ENCODE peak calls at places on chromosomes 1 and 21, in nine cellular contexts. X is ovary, Y is small intestine, Q is NT2/D1, S is vagina, H is hepatocyte, T is neural progenitor cell, F is WERI-Rb-1, E is SJSA1. Z is an unnamed sample.

GRCh38 chr1:23585321-23586022 is 26.2 kb upstream of the ID3 start:
- DNase-seq in Y (no peak), F (no peak), S (no peak), X (no peak), T (no peak), E (peak; percentile 61), Q (no peak), H (peak; percentile 62), Z (peak; percentile 50)

GRCh38 chr1:244645890-244646289 is 7.0 kb upstream of the DESI2 start:
- DNase-seq in X (no peak), E (no peak), Y (no peak), H (no peak), F (no peak), Q (no peak), S (no peak), T (no peak), Z (no peak)

GRCh38 chr21:45590246-45590725 is 48.0 kb upstream of the SLC19A1 start:
- DNase-seq in S (no peak), X (peak; percentile 79), T (peak; percentile 80), Q (peak; percentile 58), F (peak; percentile 38), Y (peak; percentile 35), E (peak; percentile 66), H (peak; percentile 76), Z (no peak)

GRCh38 chr1:110134050-110134595 is 16.2 kb upstream of the SLC6A17 start:
- DNase-seq in Q (no peak), S (no peak), Y (no peak), T (no peak), E (no peak), H (no peak), X (no peak), F (no peak), Z (no peak)

GRCh38 chr21:17819878-17820232 is 699 bp upstream of the C21orf91 start:
- DNase-seq in X (no peak), E (peak; percentile 47), Q (no peak), F (no peak), Y (no peak), H (no peak), S (no peak), T (no peak), Z (no peak)

GRCh38 chr1:246320286-246320685 is 186.8 kb downstream of the SMYD3 start:
- DNase-seq in F (no peak), T (no peak), Y (no peak), Q (no peak), S (no peak), E (no peak), H (no peak), X (no peak), Z (peak; percentile 18)

GRCh38 chr1:187959062-187959461 is 1130.3 kb downstream of the PLA2G4A start:
- DNase-seq in X (no peak), Q (no peak), E (no peak), F (no peak), Y (no peak), H (no peak), T (no peak), S (no peak), Z (no peak)

GRCh38 chr1:44423706-44424546 is 18.9 kb downstream of the RNF220 start:
- DNase-seq in E (no peak), Y (peak; percentile 62), Q (no peak), S (no peak), H (peak; percentile 23), T (no peak), F (no peak), X (no peak), Z (no peak)

GRCh38 chr1:55893155-55893554 is 678.0 kb upstream of the USP24 start:
- DNase-seq in S (no peak), Y (peak; percentile 29), T (peak; percentile 30), F (peak; percentile 23), E (no peak), X (no peak), Q (peak; percentile 65), H (peak; percentile 43), Z (no peak)

GRCh38 chr1:109116286-109116685 is 2.4 kb downstream of the ELAPOR1 start:
- DNase-seq in Y (no peak), F (no peak), T (no peak), X (no peak), E (no peak), S (no peak), H (no peak), Q (no peak), Z (no peak)

GRCh38 chr1:226990133-226990716 is 50.1 kb downstream of the COQ8A start:
- DNase-seq in X (peak; percentile 51), Y (peak; percentile 94), E (no peak), H (peak; percentile 69), F (no peak), Q (no peak), T (no peak), S (no peak), Z (no peak)

GRCh38 chr1:201999625-202000238 is 10.7 kb upstream of the ELF3 start:
- DNase-seq in X (no peak), Q (peak; percentile 79), T (peak; percentile 74), E (no peak), Y (peak; percentile 76), H (peak; percentile 80), F (peak; percentile 93), S (no peak), Z (peak; percentile 84)

GRCh38 chr1:32393136-32393535 is 1.1 kb downstream of the BSDC1 start:
- DNase-seq in T (no peak), X (no peak), F (no peak), Q (no peak), H (no peak), Y (no peak), S (no peak), E (no peak), Z (no peak)

GRCh38 chr1:44650159-44650831 is 24.0 kb downstream of the TMEM53 start:
- DNase-seq in H (peak; percentile 77), E (no peak), X (no peak), Q (no peak), Y (peak; percentile 94), S (no peak), T (peak; percentile 88), F (peak; percentile 83), Z (no peak)

GRCh38 chr1:63124666-63125191 is 197.6 kb upstream of the FOXD3 start:
- DNase-seq in F (no peak), H (no peak), E (peak; percentile 42), S (no peak), Y (no peak), T (no peak), X (no peak), Q (no peak), Z (peak; percentile 79)

GRCh38 chr1:228062085-228062791 is 20.3 kb upstream of the ARF1 start:
- DNase-seq in F (no peak), H (no peak), Q (no peak), T (no peak), S (no peak), X (no peak), E (no peak), Y (no peak), Z (no peak)

GRCh38 chr1:188669715-188670114 is 1807.9 kb downstream of the BRINP3 start:
- DNase-seq in E (no peak), H (no peak), Q (peak; percentile 20), X (no peak), Y (no peak), T (no peak), S (no peak), F (no peak), Z (peak; percentile 66)

GRCh38 chr1:189150624-189151023 is 1327.0 kb downstream of the BRINP3 start:
- DNase-seq in T (no peak), F (no peak), E (no peak), Q (no peak), S (no peak), X (no peak), Y (no peak), H (no peak), Z (no peak)

GRCh38 chr1:91730781-91731732 is 154.9 kb downstream of the TGFBR3 start:
- DNase-seq in X (peak; percentile 44), T (peak; percentile 24), Q (no peak), S (peak; percentile 91), F (no peak), Y (no peak), E (peak; percentile 54), H (peak; percentile 68), Z (no peak)

GRCh38 chr21:43689556-43690337 is 29.2 kb upstream of the PDXK start:
- DNase-seq in Q (no peak), X (no peak), F (no peak), Y (no peak), H (no peak), T (no peak), S (no peak), E (no peak), Z (no peak)

GRCh38 chr21:38475519-38475918 is 22.8 kb downstream of the ERG start:
- DNase-seq in X (no peak), Q (no peak), T (no peak), F (peak; percentile 94), S (no peak), Y (no peak), E (no peak), H (no peak), Z (no peak)

GRCh38 chr21:40846566-40847411 is at the start of gene DSCAM:
- DNase-seq in X (no peak), E (no peak), Q (peak; percentile 60), S (no peak), Y (no peak), H (peak; percentile 42), T (peak; percentile 81), F (peak; percentile 39), Z (no peak)

GRCh38 chr1:248589334-248589733 is 8.2 kb downstream of the OR2T10 start:
- DNase-seq in X (no peak), E (no peak), F (no peak), S (no peak), Q (no peak), T (no peak), H (no peak), Y (no peak), Z (no peak)
- H3K9me3 ChIP-seq in X (no peaks in the 10 kb centered on the region), E (no peaks in the 10 kb centered on the region), F (no peaks in the 10 kb centered on the region), S (no peaks in the 10 kb centered on the region), Q (no peaks in the 10 kb centered on the region), T (peaks cover 47% of the 10 kb centered on the region), H (peaks cover 2% of the 10 kb centered on the region), Y (no peaks in the 10 kb centered on the region), Z (no peaks in the 10 kb centered on the region)

GRCh38 chr1:2951856-2952255 is 69.4 kb upstream of the ACTRT2 start:
- DNase-seq in E (no peak), F (no peak), T (no peak), Q (no peak), S (no peak), X (no peak), Y (no peak), H (no peak), Z (no peak)
- H3K9me3 ChIP-seq in E (no peaks in the 10 kb centered on the region), F (peaks cover 23% of the 10 kb centered on the region), T (peaks cover 26% of the 10 kb centered on the region), Q (peaks cover 25% of the 10 kb centered on the region), S (no peaks in the 10 kb centered on the region), X (peaks cover 3% of the 10 kb centered on the region), Y (peaks cover 2% of the 10 kb centered on the region), H (no peaks in the 10 kb centered on the region), Z (peaks cover 6% of the 10 kb centered on the region)

DNA sequence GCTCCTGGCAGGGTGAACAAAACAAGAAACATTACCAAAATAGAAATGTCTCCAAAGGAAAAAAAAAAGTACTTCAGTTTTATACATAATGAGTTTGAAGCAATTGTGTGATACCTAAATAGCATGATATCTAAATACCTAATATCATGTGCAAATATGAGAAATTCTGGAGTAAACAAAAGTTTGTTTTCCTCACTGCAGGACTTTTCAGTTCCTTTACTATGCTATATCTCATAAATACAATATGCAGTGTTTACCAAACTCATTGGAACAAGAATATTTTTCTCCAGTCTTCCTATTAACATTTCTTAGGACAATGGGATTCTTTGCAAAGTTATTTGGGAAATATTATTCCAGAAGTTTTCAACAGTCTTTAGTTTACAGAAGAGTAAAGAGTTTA is 98.1 kb downstream of the VAV3 start:
- DNase-seq in E (no peak), F (no peak), T (no peak), Y (no peak), Q (no peak), X (no peak), H (no peak), S (no peak), Z (no peak)
- H3K9me3 ChIP-seq in E (no peaks in the 10 kb centered on the region), F (peaks cover 3% of the 10 kb centered on the region), T (no peaks in the 10 kb centered on the region), Y (no peaks in the 10 kb centered on the region), Q (peaks cover 11% of the 10 kb centered on the region), X (no peaks in the 10 kb centered on the region), H (no peaks in the 10 kb centered on the region), S (no peaks in the 10 kb centered on the region), Z (no peaks in the 10 kb centered on the region)

GRCh38 chr1:49436865-49437264 is 586.9 kb downstream of the AGBL4 start:
- DNase-seq in Q (no peak), F (no peak), E (no peak), H (no peak), X (no peak), S (no peak), Y (no peak), T (no peak), Z (no peak)
- H3K9me3 ChIP-seq in Q (peaks cover 6% of the 10 kb centered on the region), F (peaks cover 5% of the 10 kb centered on the region), E (peaks cover 6% of the 10 kb centered on the region), H (no peaks in the 10 kb centered on the region), X (peaks cover 5% of the 10 kb centered on the region), S (no peaks in the 10 kb centered on the region), Y (no peaks in the 10 kb centered on the region), T (peaks cover 19% of the 10 kb centered on the region), Z (no peaks in the 10 kb centered on the region)